ENCODE peak calls at places on chromosomes 4 and X, in four cellular contexts. P, X, A and U are unnamed samples.

GRCh38 chr4:66182651-66183050 is 512.4 kb upstream of the EPHA5 start:
- DNase-seq in P (no peak), X (no peak), A (no peak), U (no peak)

GRCh38 chrX:3548743-3549441 is 164.6 kb downstream of the PRKX start:
- DNase-seq in P (peak), X (no peak), A (no peak), U (no peak)

GRCh38 chr4:110175634-110176033 is 22.8 kb downstream of the ELOVL6 start:
- DNase-seq in P (no peak), X (no peak), A (no peak), U (no peak)

GRCh38 chr4:152000518-152000917 is 239.7 kb upstream of the GATB start:
- DNase-seq in P (no peak), X (no peak), A (no peak), U (no peak)

GRCh38 chr4:77209936-77210335 is 52.9 kb downstream of the CCNG2 start:
- DNase-seq in P (no peak), X (no peak), A (no peak), U (no peak)

GRCh38 chr4:52894408-52894807 is 32.3 kb downstream of the RASL11B start:
- DNase-seq in P (no peak), X (peak), A (no peak), U (no peak)

GRCh38 chr4:164716901-164717300 is 37.0 kb upstream of the SMIM31 start:
- DNase-seq in P (no peak), X (no peak), A (no peak), U (no peak)

GRCh38 chr4:75584067-75584466 is 28.2 kb downstream of the ODAPH start:
- DNase-seq in P (no peak), X (no peak), A (no peak), U (no peak)

GRCh38 chr4:791866-792630 is 33.9 kb downstream of the CPLX1 start:
- DNase-seq in P (peak), X (no peak), A (no peak), U (no peak)

GRCh38 chr4:169268951-169269781 is 1.6 kb downstream of the SH3RF1 start:
- DNase-seq in P (peak), X (no peak), A (no peak), U (no peak)

GRCh38 chr4:51942108-51942832 is 77.9 kb downstream of the LRRC66 start:
- DNase-seq in P (peak), X (no peak), A (no peak), U (no peak)

GRCh38 chr4:123588631-123589223 is 192.1 kb downstream of the SPRY1 start:
- DNase-seq in P (peak), X (no peak), A (no peak), U (no peak)

GRCh38 chr4:74631338-74631737 is 163.0 kb downstream of the BTC start:
- DNase-seq in P (no peak), X (no peak), A (no peak), U (no peak)

GRCh38 chr4:188282620-188283232 is 143.5 kb downstream of the TRIML1 start:
- DNase-seq in P (no peak), X (no peak), A (peak), U (peak)